ENCODE peak calls at places on chromosomes 7 and 10, in nine cellular contexts. P is WERI-Rb-1, U is Calu3, B is mesothelial cell of epicardium, G is WTC11, L is AG09309, I is astrocyte, N is AG04450, V is HL-60. X is an unnamed sample.

GRCh38 chr7:131370523-131370968 is 42.9 kb downstream of the MKLN1 start:
- DNase-seq in P (no peak), U (no peak), B (no peak), G (no peak), L (peak; percentile 2), I (peak; percentile 78), N (no peak), V (no peak), X (no peak)

GRCh38 chr7:28623105-28623730 is 210.9 kb downstream of the CREB5 start:
- DNase-seq in P (no peak), U (no peak), B (no peak), G (no peak), L (no peak), I (peak; percentile 78), N (peak; percentile 36), V (no peak), X (peak; percentile 5)

GRCh38 chr10:122441961-122442360 is 12.5 kb upstream of the ARMS2 start:
- DNase-seq in P (no peak), U (peak; percentile 22), B (no peak), G (no peak), L (no peak), I (peak; percentile 80), N (no peak), V (no peak), X (no peak)

GRCh38 chr10:95214793-95215192 is 20.8 kb downstream of the ACSM6 start:
- DNase-seq in P (no peak), U (no peak), B (no peak), G (no peak), L (no peak), I (peak; percentile 63), N (no peak), V (no peak), X (no peak)

GRCh38 chr7:114502454-114503254 is 88.0 kb downstream of the FOXP2 start:
- DNase-seq in P (no peak), U (peak; percentile 8), B (no peak), G (no peak), L (no peak), I (peak; percentile 31), N (no peak), V (no peak), X (no peak)

GRCh38 chr10:33537066-33537465 is 202.6 kb upstream of the NRP1 start:
- DNase-seq in P (no peak), U (no peak), B (no peak), G (no peak), L (no peak), I (peak; percentile 25), N (no peak), V (no peak), X (no peak)

GRCh38 chr7:151776876-151777510 is 99.9 kb downstream of the PRKAG2 start:
- DNase-seq in P (no peak), U (no peak), B (no peak), G (no peak), L (no peak), I (no peak), N (no peak), V (no peak), X (no peak)

GRCh38 chr10:23344251-23344841 is at the start of gene C10orf67:
- DNase-seq in P (peak; percentile 47), U (peak; percentile 49), B (no peak), G (peak; percentile 49), L (no peak), I (peak; percentile 58), N (no peak), V (no peak), X (peak; percentile 36)

GRCh38 chr7:80312139-80312661 is 177.6 kb downstream of the GNAI1 start:
- DNase-seq in P (no peak), U (peak; percentile 29), B (no peak), G (no peak), L (no peak), I (peak; percentile 78), N (peak; percentile 72), V (no peak), X (no peak)

GRCh38 chr10:95457319-95457886 is 103.8 kb downstream of the SORBS1 start:
- DNase-seq in P (no peak), U (no peak), B (no peak), G (no peak), L (no peak), I (peak; percentile 32), N (no peak), V (no peak), X (no peak)

GRCh38 chr7:100209493-100209892 is 10.3 kb upstream of the PVRIG start:
- DNase-seq in P (no peak), U (no peak), B (no peak), G (no peak), L (no peak), I (no peak), N (no peak), V (no peak), X (no peak)

GRCh38 chr7:99308461-99309074 is 17.1 kb upstream of the ARPC1A start:
- DNase-seq in P (no peak), U (no peak), B (no peak), G (no peak), L (no peak), I (peak; percentile 48), N (no peak), V (no peak), X (no peak)

GRCh38 chr7:95481768-95482167 is 4.0 kb upstream of the ASB4 start:
- DNase-seq in P (no peak), U (no peak), B (no peak), G (no peak), L (no peak), I (no peak), N (no peak), V (no peak), X (no peak)

GRCh38 chr7:11760372-11760771 is 71.6 kb downstream of the THSD7A start:
- DNase-seq in P (no peak), U (no peak), B (no peak), G (no peak), L (no peak), I (no peak), N (no peak), V (no peak), X (no peak)

GRCh38 chr10:99888623-99889022 is 106.2 kb downstream of the ABCC2 start:
- DNase-seq in P (no peak), U (no peak), B (no peak), G (no peak), L (peak; percentile 14), I (peak; percentile 59), N (no peak), V (no peak), X (no peak)

GRCh38 chr10:71799112-71799511 is 25.8 kb upstream of the VSIR start:
- DNase-seq in P (no peak), U (no peak), B (no peak), G (no peak), L (no peak), I (no peak), N (no peak), V (no peak), X (no peak)

GRCh38 chr7:22154130-22154529 is 202.8 kb downstream of the RAPGEF5 start:
- DNase-seq in P (no peak), U (no peak), B (no peak), G (no peak), L (no peak), I (no peak), N (no peak), V (no peak), X (no peak)

GRCh38 chr7:117837841-117838240 is 35.4 kb downstream of the CTTNBP2 start:
- DNase-seq in P (no peak), U (peak; percentile 17), B (no peak), G (no peak), L (no peak), I (no peak), N (no peak), V (no peak), X (no peak)

GRCh38 chr10:98238391-98238790 is 29.6 kb downstream of the LOXL4 start:
- DNase-seq in P (no peak), U (no peak), B (no peak), G (no peak), L (no peak), I (no peak), N (no peak), V (no peak), X (no peak)

GRCh38 chr10:98246911-98247820 is 20.8 kb downstream of the LOXL4 start:
- DNase-seq in P (no peak), U (no peak), B (no peak), G (no peak), L (peak; percentile 44), I (peak; percentile 84), N (peak; percentile 47), V (no peak), X (no peak)

GRCh38 chr10:98244586-98244985 is 23.4 kb downstream of the LOXL4 start:
- DNase-seq in P (no peak), U (no peak), B (no peak), G (no peak), L (no peak), I (no peak), N (no peak), V (no peak), X (no peak)

GRCh38 chr10:98240524-98240923 is 27.5 kb downstream of the LOXL4 start:
- DNase-seq in P (no peak), U (no peak), B (no peak), G (no peak), L (no peak), I (no peak), N (no peak), V (no peak), X (no peak)

DNA sequence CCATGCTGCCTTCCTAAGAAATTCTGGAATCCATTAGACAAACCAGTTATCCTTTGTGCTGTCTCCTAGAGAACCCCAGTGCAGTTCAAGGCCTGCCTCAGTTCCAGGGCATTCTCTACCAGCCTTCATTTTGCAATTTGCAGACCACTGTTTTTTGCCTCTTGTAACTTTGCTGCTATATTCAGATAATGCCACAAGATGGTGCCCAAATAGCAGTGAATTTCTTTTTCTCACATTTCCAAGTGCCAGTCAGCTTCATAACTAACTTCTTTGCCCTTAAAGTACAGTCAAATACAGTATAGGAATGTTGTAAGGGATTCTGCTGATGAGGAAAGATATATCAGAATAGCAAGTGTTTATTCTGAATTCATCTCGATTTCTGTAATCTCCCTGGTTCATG is 25.2 kb downstream of the LOXL4 start:
- DNase-seq in P (no peak), U (no peak), B (no peak), G (no peak), L (no peak), I (no peak), N (no peak), V (no peak), X (no peak)
- TF ChIP-seq CTCF in P (peak; percentile 52), U (no peak), B (no peak), G (no peak), L (peak; percentile 53), I (peak; percentile 63), N (peak; percentile 69), V (no peak), X (no peak)

GRCh38 chr7:42186181-42186580 is 50.8 kb downstream of the GLI3 start:
- DNase-seq in P (peak; percentile 17), U (peak; percentile 26), B (no peak), G (peak; percentile 61), L (no peak), I (no peak), N (no peak), V (no peak), X (no peak)
- TF ChIP-seq CTCF in P (peak; percentile 51), U (no peak), B (peak; percentile 48), G (peak; percentile 52), L (peak; percentile 42), I (peak; percentile 40), N (peak; percentile 39), V (peak; percentile 8), X (peak; percentile 7)

GRCh38 chr7:31938650-31939049 is 131.6 kb downstream of the PDE1C start:
- DNase-seq in P (no peak), U (peak; percentile 80), B (no peak), G (no peak), L (no peak), I (peak; percentile 54), N (no peak), V (no peak), X (no peak)
- TF ChIP-seq CTCF in P (peak; percentile 23), U (peak; percentile 78), B (no peak), G (no peak), L (no peak), I (peak; percentile 30), N (no peak), V (no peak), X (no peak)

GRCh38 chr10:116255931-116256748 is 16.9 kb downstream of the GFRA1 start:
- DNase-seq in P (no peak), U (no peak), B (no peak), G (no peak), L (no peak), I (peak; percentile 82), N (no peak), V (no peak), X (no peak)
- TF ChIP-seq CTCF in P (no peak), U (no peak), B (no peak), G (no peak), L (no peak), I (no peak), N (no peak), V (no peak), X (no peak)

X was measured in GM13976.